ENCODE peak calls at places on chromosomes 13 and 19, in six cellular contexts. One of them, this sample, is unnamed. For H3K4me1, the result is how much of the 10 kb centered on the place peaks cover.

GRCh38 chr19:41945135-41945766 is 13.9 kb downstream of the RABAC1 start:
- DNase-seq in naive thymus-derived CD4-positive, alpha-beta T cell: peak
- DNase-seq in mucosa of descending colon: peak
- DNase-seq in fibroblast of lung: no peak
- DNase-seq in CD8-positive, alpha-beta T cell: peak
- DNase-seq in GM23248: no peak
- DNase-seq in this sample: no peak

GRCh38 chr13:98691360-98691759 is 61.1 kb downstream of the SLC15A1 start:
- DNase-seq in GM23248: no peak
- DNase-seq in fibroblast of lung: no peak
- DNase-seq in mucosa of descending colon: no peak
- DNase-seq in naive thymus-derived CD4-positive, alpha-beta T cell: no peak
- DNase-seq in CD8-positive, alpha-beta T cell: no peak
- DNase-seq in this sample: no peak

GRCh38 chr19:18932216-18932841 is 8.7 kb downstream of the HOMER3 start:
- DNase-seq in fibroblast of lung: peak
- DNase-seq in naive thymus-derived CD4-positive, alpha-beta T cell: peak
- DNase-seq in GM23248: peak
- DNase-seq in CD8-positive, alpha-beta T cell: peak
- DNase-seq in mucosa of descending colon: peak
- DNase-seq in this sample: peak

GRCh38 chr19:6861683-6862286 is 25.6 kb upstream of the ADGRE1 start:
- DNase-seq in fibroblast of lung: no peak
- DNase-seq in mucosa of descending colon: no peak
- DNase-seq in GM23248: no peak
- DNase-seq in CD8-positive, alpha-beta T cell: no peak
- DNase-seq in naive thymus-derived CD4-positive, alpha-beta T cell: no peak
- DNase-seq in this sample: no peak

GRCh38 chr19:21568816-21569496 is 63.6 kb downstream of the ZNF429 start:
- DNase-seq in naive thymus-derived CD4-positive, alpha-beta T cell: peak
- DNase-seq in mucosa of descending colon: no peak
- DNase-seq in CD8-positive, alpha-beta T cell: peak
- DNase-seq in fibroblast of lung: peak
- DNase-seq in GM23248: peak
- DNase-seq in this sample: peak

GRCh38 chr19:40277356-40277755 is 7.8 kb downstream of the AKT2 start:
- DNase-seq in mucosa of descending colon: no peak
- DNase-seq in GM23248: no peak
- DNase-seq in fibroblast of lung: no peak
- DNase-seq in CD8-positive, alpha-beta T cell: no peak
- DNase-seq in naive thymus-derived CD4-positive, alpha-beta T cell: no peak
- DNase-seq in this sample: no peak

GRCh38 chr13:112245179-112245724 is 130.9 kb upstream of the SPACA7 start:
- DNase-seq in CD8-positive, alpha-beta T cell: no peak
- DNase-seq in naive thymus-derived CD4-positive, alpha-beta T cell: no peak
- DNase-seq in GM23248: no peak
- DNase-seq in fibroblast of lung: no peak
- DNase-seq in mucosa of descending colon: no peak
- DNase-seq in this sample: no peak

GRCh38 chr13:57739089-57739488 is 107.5 kb downstream of the PCDH17 start:
- DNase-seq in mucosa of descending colon: no peak
- DNase-seq in GM23248: no peak
- DNase-seq in fibroblast of lung: no peak
- DNase-seq in naive thymus-derived CD4-positive, alpha-beta T cell: no peak
- DNase-seq in CD8-positive, alpha-beta T cell: no peak
- DNase-seq in this sample: no peak

GRCh38 chr19:19860756-19861390 is 4.8 kb upstream of the ZNF253 start:
- DNase-seq in CD8-positive, alpha-beta T cell: peak
- DNase-seq in fibroblast of lung: no peak
- DNase-seq in naive thymus-derived CD4-positive, alpha-beta T cell: peak
- DNase-seq in mucosa of descending colon: no peak
- DNase-seq in GM23248: no peak
- DNase-seq in this sample: no peak

GRCh38 chr13:28558126-28558525 is 63.2 kb upstream of the FLT1 start:
- DNase-seq in mucosa of descending colon: no peak
- DNase-seq in GM23248: peak
- DNase-seq in naive thymus-derived CD4-positive, alpha-beta T cell: no peak
- DNase-seq in fibroblast of lung: peak
- DNase-seq in CD8-positive, alpha-beta T cell: no peak
- DNase-seq in this sample: no peak

GRCh38 chr19:13401388-13401787 is 104.9 kb downstream of the CACNA1A start:
- DNase-seq in CD8-positive, alpha-beta T cell: no peak
- DNase-seq in naive thymus-derived CD4-positive, alpha-beta T cell: no peak
- DNase-seq in GM23248: peak
- DNase-seq in fibroblast of lung: peak
- DNase-seq in mucosa of descending colon: no peak
- DNase-seq in this sample: peak

GRCh38 chr19:10115392-10116084 is 4.0 kb downstream of the P2RY11 start:
- DNase-seq in mucosa of descending colon: peak
- DNase-seq in fibroblast of lung: no peak
- DNase-seq in GM23248: peak
- DNase-seq in naive thymus-derived CD4-positive, alpha-beta T cell: no peak
- DNase-seq in CD8-positive, alpha-beta T cell: no peak
- DNase-seq in this sample: no peak

GRCh38 chr19:40314646-40315045 is 29.5 kb upstream of the AKT2 start:
- DNase-seq in naive thymus-derived CD4-positive, alpha-beta T cell: no peak
- DNase-seq in GM23248: no peak
- DNase-seq in CD8-positive, alpha-beta T cell: no peak
- DNase-seq in mucosa of descending colon: no peak
- DNase-seq in fibroblast of lung: no peak
- DNase-seq in this sample: no peak

GRCh38 chr19:45863840-45864628 is at the start of gene FOXA3:
- DNase-seq in GM23248: peak
- DNase-seq in CD8-positive, alpha-beta T cell: peak
- DNase-seq in mucosa of descending colon: peak
- DNase-seq in naive thymus-derived CD4-positive, alpha-beta T cell: peak
- DNase-seq in fibroblast of lung: peak
- DNase-seq in this sample: peak

GRCh38 chr19:7395793-7396192 is 47.1 kb downstream of the ARHGEF18 start:
- DNase-seq in fibroblast of lung: no peak
- DNase-seq in CD8-positive, alpha-beta T cell: no peak
- DNase-seq in mucosa of descending colon: no peak
- DNase-seq in naive thymus-derived CD4-positive, alpha-beta T cell: no peak
- DNase-seq in GM23248: no peak
- DNase-seq in this sample: no peak

GRCh38 chr13:48144413-48145035 is 49.6 kb upstream of the MED4 start:
- DNase-seq in GM23248: peak
- DNase-seq in naive thymus-derived CD4-positive, alpha-beta T cell: peak
- DNase-seq in CD8-positive, alpha-beta T cell: no peak
- DNase-seq in mucosa of descending colon: no peak
- DNase-seq in fibroblast of lung: peak
- DNase-seq in this sample: no peak

GRCh38 chr13:43441464-43441863 is 345.3 kb downstream of the ENOX1 start:
- DNase-seq in GM23248: no peak
- DNase-seq in CD8-positive, alpha-beta T cell: no peak
- DNase-seq in naive thymus-derived CD4-positive, alpha-beta T cell: no peak
- DNase-seq in fibroblast of lung: no peak
- DNase-seq in mucosa of descending colon: no peak
- DNase-seq in this sample: no peak

GRCh38 chr13:104327217-104327616 is 1261.0 kb upstream of the SLC10A2 start:
- DNase-seq in CD8-positive, alpha-beta T cell: no peak
- DNase-seq in naive thymus-derived CD4-positive, alpha-beta T cell: no peak
- DNase-seq in GM23248: no peak
- DNase-seq in mucosa of descending colon: no peak
- DNase-seq in fibroblast of lung: no peak
- DNase-seq in this sample: no peak

GRCh38 chr19:17404015-17404414 is 1.4 kb downstream of the BST2 start:
- DNase-seq in CD8-positive, alpha-beta T cell: no peak
- DNase-seq in fibroblast of lung: no peak
- DNase-seq in mucosa of descending colon: no peak
- DNase-seq in GM23248: no peak
- DNase-seq in naive thymus-derived CD4-positive, alpha-beta T cell: no peak
- DNase-seq in this sample: no peak
- H3K4me1 ChIP-seq in CD8-positive, alpha-beta T cell: under half
- H3K4me1 ChIP-seq in fibroblast of lung: under half
- H3K4me1 ChIP-seq in mucosa of descending colon: under half
- H3K4me1 ChIP-seq in GM23248: under half
- H3K4me1 ChIP-seq in naive thymus-derived CD4-positive, alpha-beta T cell: under half
- H3K4me1 ChIP-seq in this sample: under half

DNA sequence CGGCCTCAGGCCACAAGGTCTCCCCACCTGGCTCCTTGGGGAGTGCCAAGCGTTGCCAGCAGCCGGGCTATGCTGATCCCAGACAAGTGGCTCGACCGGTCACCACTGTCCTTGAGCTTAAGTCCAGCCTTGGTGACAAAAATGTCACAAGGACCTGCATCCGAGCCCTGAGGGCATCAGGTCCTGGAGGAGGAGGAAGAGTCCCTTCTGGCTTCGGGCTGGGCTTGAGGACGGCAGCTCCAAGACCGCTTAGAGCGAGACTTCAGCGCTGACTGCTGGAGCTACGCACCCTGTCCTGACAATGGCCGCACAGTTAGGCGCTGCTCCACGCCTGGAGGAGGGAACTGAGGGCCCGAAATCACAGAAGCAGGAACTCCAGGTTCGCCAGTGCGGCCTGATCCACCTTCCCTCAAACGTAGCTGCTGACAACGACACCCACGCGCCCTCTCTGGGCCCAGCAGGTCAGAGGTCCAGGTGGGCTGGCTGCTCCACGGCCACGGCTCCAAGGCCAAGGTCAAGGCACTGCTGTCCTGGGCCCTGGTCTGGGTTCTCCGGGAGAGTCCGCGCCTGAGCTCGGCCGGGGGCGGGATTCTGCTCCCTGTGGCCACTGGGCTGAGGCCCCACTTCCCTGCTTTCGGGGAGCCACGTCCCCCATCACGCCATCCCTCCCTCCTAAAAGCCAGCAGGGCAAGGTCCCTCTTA is 7.0 kb downstream of the SBNO2 start:
- DNase-seq in mucosa of descending colon: no peak
- DNase-seq in naive thymus-derived CD4-positive, alpha-beta T cell: no peak
- DNase-seq in fibroblast of lung: no peak
- DNase-seq in CD8-positive, alpha-beta T cell: no peak
- DNase-seq in GM23248: no peak
- DNase-seq in this sample: no peak
- H3K4me1 ChIP-seq in mucosa of descending colon: under half
- H3K4me1 ChIP-seq in naive thymus-derived CD4-positive, alpha-beta T cell: under half
- H3K4me1 ChIP-seq in fibroblast of lung: under half
- H3K4me1 ChIP-seq in CD8-positive, alpha-beta T cell: under half
- H3K4me1 ChIP-seq in GM23248: under half
- H3K4me1 ChIP-seq in this sample: under half

GRCh38 chr13:44648392-44649117 is 72.4 kb upstream of the TSC22D1 start:
- DNase-seq in mucosa of descending colon: no peak
- DNase-seq in fibroblast of lung: no peak
- DNase-seq in CD8-positive, alpha-beta T cell: no peak
- DNase-seq in naive thymus-derived CD4-positive, alpha-beta T cell: peak
- DNase-seq in GM23248: peak
- DNase-seq in this sample: no peak
- H3K4me1 ChIP-seq in mucosa of descending colon: under half
- H3K4me1 ChIP-seq in fibroblast of lung: under half
- H3K4me1 ChIP-seq in CD8-positive, alpha-beta T cell: under half
- H3K4me1 ChIP-seq in naive thymus-derived CD4-positive, alpha-beta T cell: under half
- H3K4me1 ChIP-seq in GM23248: under half
- H3K4me1 ChIP-seq in this sample: under half

GRCh38 chr19:44753619-44753931 is 5.1 kb downstream of the BCL3 start:
- DNase-seq in GM23248: no peak
- DNase-seq in naive thymus-derived CD4-positive, alpha-beta T cell: no peak
- DNase-seq in mucosa of descending colon: no peak
- DNase-seq in fibroblast of lung: no peak
- DNase-seq in CD8-positive, alpha-beta T cell: no peak
- DNase-seq in this sample: no peak

GRCh38 chr19:44753932-44754742 is 5.6 kb downstream of the BCL3 start:
- DNase-seq in GM23248: peak
- DNase-seq in CD8-positive, alpha-beta T cell: peak
- DNase-seq in fibroblast of lung: peak
- DNase-seq in mucosa of descending colon: peak
- DNase-seq in naive thymus-derived CD4-positive, alpha-beta T cell: peak
- DNase-seq in this sample: peak

GRCh38 chr19:44752123-44752815 is 3.8 kb downstream of the BCL3 start:
- DNase-seq in fibroblast of lung: no peak
- DNase-seq in naive thymus-derived CD4-positive, alpha-beta T cell: no peak
- DNase-seq in mucosa of descending colon: peak
- DNase-seq in GM23248: no peak
- DNase-seq in CD8-positive, alpha-beta T cell: no peak
- DNase-seq in this sample: no peak

GRCh38 chr19:44754743-44755066 is 6.2 kb downstream of the BCL3 start:
- DNase-seq in mucosa of descending colon: no peak
- DNase-seq in GM23248: no peak
- DNase-seq in CD8-positive, alpha-beta T cell: no peak
- DNase-seq in naive thymus-derived CD4-positive, alpha-beta T cell: no peak
- DNase-seq in fibroblast of lung: no peak
- DNase-seq in this sample: no peak

GRCh38 chr19:44752816-44753618 is 4.5 kb downstream of the BCL3 start:
- DNase-seq in CD8-positive, alpha-beta T cell: peak
- DNase-seq in GM23248: peak
- DNase-seq in fibroblast of lung: peak
- DNase-seq in naive thymus-derived CD4-positive, alpha-beta T cell: peak
- DNase-seq in mucosa of descending colon: peak
- DNase-seq in this sample: peak
- H3K4me1 ChIP-seq in CD8-positive, alpha-beta T cell: half or more
- H3K4me1 ChIP-seq in GM23248: under half
- H3K4me1 ChIP-seq in fibroblast of lung: under half
- H3K4me1 ChIP-seq in naive thymus-derived CD4-positive, alpha-beta T cell: half or more
- H3K4me1 ChIP-seq in mucosa of descending colon: half or more
- H3K4me1 ChIP-seq in this sample: under half

GRCh38 chr13:109159650-109160309 is 530.4 kb downstream of the MYO16 start:
- DNase-seq in naive thymus-derived CD4-positive, alpha-beta T cell: no peak
- DNase-seq in fibroblast of lung: no peak
- DNase-seq in GM23248: no peak
- DNase-seq in CD8-positive, alpha-beta T cell: no peak
- DNase-seq in mucosa of descending colon: no peak
- DNase-seq in this sample: no peak
- H3K4me1 ChIP-seq in naive thymus-derived CD4-positive, alpha-beta T cell: under half
- H3K4me1 ChIP-seq in fibroblast of lung: under half
- H3K4me1 ChIP-seq in GM23248: under half
- H3K4me1 ChIP-seq in CD8-positive, alpha-beta T cell: under half
- H3K4me1 ChIP-seq in mucosa of descending colon: under half
- H3K4me1 ChIP-seq in this sample: under half

GRCh38 chr19:38036707-38037106 is 129.7 kb downstream of the SIPA1L3 start:
- DNase-seq in CD8-positive, alpha-beta T cell: no peak
- DNase-seq in fibroblast of lung: no peak
- DNase-seq in naive thymus-derived CD4-positive, alpha-beta T cell: no peak
- DNase-seq in mucosa of descending colon: no peak
- DNase-seq in GM23248: no peak
- DNase-seq in this sample: peak
- H3K4me1 ChIP-seq in CD8-positive, alpha-beta T cell: under half
- H3K4me1 ChIP-seq in fibroblast of lung: under half
- H3K4me1 ChIP-seq in naive thymus-derived CD4-positive, alpha-beta T cell: under half
- H3K4me1 ChIP-seq in mucosa of descending colon: under half
- H3K4me1 ChIP-seq in GM23248: under half
- H3K4me1 ChIP-seq in this sample: under half

GRCh38 chr13:35954207-35954560 is 177.0 kb downstream of the DCLK1 start:
- DNase-seq in GM23248: no peak
- DNase-seq in fibroblast of lung: no peak
- DNase-seq in naive thymus-derived CD4-positive, alpha-beta T cell: no peak
- DNase-seq in CD8-positive, alpha-beta T cell: no peak
- DNase-seq in mucosa of descending colon: no peak
- DNase-seq in this sample: no peak
- H3K4me1 ChIP-seq in GM23248: under half
- H3K4me1 ChIP-seq in fibroblast of lung: under half
- H3K4me1 ChIP-seq in naive thymus-derived CD4-positive, alpha-beta T cell: under half
- H3K4me1 ChIP-seq in CD8-positive, alpha-beta T cell: under half
- H3K4me1 ChIP-seq in mucosa of descending colon: under half
- H3K4me1 ChIP-seq in this sample: under half

DNA sequence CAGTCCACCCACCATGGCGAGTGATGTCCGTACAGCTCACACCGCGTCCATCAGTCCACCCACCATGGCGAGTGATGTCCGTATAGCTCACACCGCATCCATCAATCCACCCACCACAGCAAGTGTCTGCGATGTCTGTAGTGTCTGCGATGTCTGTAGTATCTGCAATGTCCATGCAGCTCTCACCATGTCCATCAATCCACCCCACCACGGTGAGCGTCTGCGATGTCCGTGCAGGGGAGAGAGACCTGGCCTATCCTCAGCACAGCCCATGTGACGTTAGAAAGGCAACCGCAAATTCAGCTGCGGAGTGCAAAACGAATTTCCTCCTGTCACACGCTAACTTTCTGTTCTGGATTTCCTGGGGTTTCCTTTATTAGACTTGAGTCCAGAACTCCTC is 18.5 kb downstream of the RASA3 start:
- DNase-seq in CD8-positive, alpha-beta T cell: peak
- DNase-seq in fibroblast of lung: no peak
- DNase-seq in GM23248: no peak
- DNase-seq in mucosa of descending colon: peak
- DNase-seq in naive thymus-derived CD4-positive, alpha-beta T cell: no peak
- DNase-seq in this sample: no peak
- H3K4me1 ChIP-seq in CD8-positive, alpha-beta T cell: half or more
- H3K4me1 ChIP-seq in fibroblast of lung: half or more
- H3K4me1 ChIP-seq in GM23248: under half
- H3K4me1 ChIP-seq in mucosa of descending colon: under half
- H3K4me1 ChIP-seq in naive thymus-derived CD4-positive, alpha-beta T cell: half or more
- H3K4me1 ChIP-seq in this sample: under half

This sample was measured in SJCRH30.